ENCODE peak calls at places on chromosomes 5 and 9, in seven cellular contexts. I is adrenal gland, R is breast epithelium, M is A549, X is ovary, S is suprapubic skin, T is Peyer's patch. C is an unnamed sample. For H3K4me1, the result is how much of the 10 kb centered on the place peaks cover.

GRCh38 chr5:100841358-100842076 is 61.6 kb downstream of the ST8SIA4 start:
- DNase-seq in X (no peak), S (no peak), T (no peak), R (no peak), M (no peak), I (no peak), C (no peak)

GRCh38 chr9:70478963-70479641 is 64.6 kb upstream of the KLF9 start:
- DNase-seq in M (no peak), R (peak), I (no peak), S (peak), T (peak), X (peak), C (peak)

GRCh38 chr9:126611592-126612328 is 2.0 kb upstream of the LMX1B start:
- DNase-seq in S (no peak), M (peak), X (peak), I (peak), R (peak), T (peak), C (peak)

GRCh38 chr9:95137587-95138145 is 179.8 kb downstream of the FANCC start:
- DNase-seq in R (no peak), I (no peak), X (no peak), T (no peak), S (no peak), M (no peak), C (no peak)

GRCh38 chr9:88076286-88077070 is 61.8 kb downstream of the SPATA31C2 start:
- DNase-seq in I (peak), R (peak), M (peak), T (peak), X (peak), S (peak), C (peak)

GRCh38 chr9:73011346-73011745 is 58.5 kb upstream of the ALDH1A1 start:
- DNase-seq in M (no peak), X (no peak), R (no peak), S (no peak), T (no peak), I (no peak), C (no peak)

GRCh38 chr9:27943544-27943943 is 370.3 kb upstream of the C9orf72 start:
- DNase-seq in R (no peak), X (no peak), S (no peak), M (no peak), T (no peak), I (no peak), C (no peak)

GRCh38 chr5:177369050-177369912 is 11.6 kb downstream of the RGS14 start:
- DNase-seq in I (no peak), S (no peak), X (no peak), M (peak), T (no peak), R (no peak), C (no peak)

GRCh38 chr5:57613726-57614125 is 131.1 kb upstream of the ACTBL2 start:
- DNase-seq in S (no peak), I (no peak), M (no peak), T (no peak), R (no peak), X (no peak), C (no peak)

GRCh38 chr5:41788800-41789395 is 81.3 kb downstream of the OXCT1 start:
- DNase-seq in T (no peak), I (no peak), M (no peak), R (no peak), X (no peak), S (no peak), C (no peak)

GRCh38 chr5:111129938-111130337 is 37.8 kb downstream of the WDR36 start:
- DNase-seq in X (no peak), R (no peak), S (no peak), T (no peak), I (no peak), M (no peak), C (no peak)

GRCh38 chr5:115098041-115098702 is 71.5 kb downstream of the TRIM36 start:
- DNase-seq in T (no peak), X (peak), R (no peak), M (peak), S (no peak), I (peak), C (peak)

GRCh38 chr9:37939575-37940095 is 35.7 kb upstream of the SLC25A51 start:
- DNase-seq in T (no peak), I (no peak), S (no peak), M (no peak), R (no peak), X (no peak), C (no peak)

DNA sequence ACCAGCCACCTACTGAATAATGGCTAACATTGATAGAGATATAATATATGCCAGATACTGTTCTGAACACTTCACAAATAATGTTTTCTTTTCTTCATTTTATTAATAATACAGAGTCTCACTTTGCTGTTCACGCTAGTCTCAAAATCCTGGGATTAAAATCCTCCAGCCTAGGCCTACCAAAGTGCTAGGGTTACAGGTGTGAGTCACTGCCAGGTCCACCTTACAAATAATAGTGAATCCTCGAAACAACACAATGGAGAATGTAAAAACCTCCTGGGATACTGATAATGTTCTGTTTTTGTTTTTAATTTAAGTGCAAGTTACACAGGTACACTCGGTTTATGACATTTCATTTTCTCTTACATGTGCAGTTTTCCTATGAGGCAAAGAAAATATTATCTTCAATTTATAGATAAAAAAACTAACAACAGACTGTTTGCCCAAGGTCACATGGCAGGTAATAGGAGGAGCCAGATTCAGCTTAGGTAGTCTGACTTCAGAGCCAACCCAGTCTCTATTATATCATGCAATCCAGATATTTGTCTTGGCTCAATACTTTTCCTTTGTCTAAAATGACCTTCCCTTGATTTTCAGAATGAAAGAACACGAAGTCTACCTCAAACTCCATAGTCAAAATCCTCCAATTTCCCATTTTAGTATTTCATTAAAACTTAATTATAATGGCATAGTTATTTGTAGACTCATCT is 7.8 kb downstream of the ZFR start:
- DNase-seq in T (no peak), I (no peak), S (no peak), M (no peak), R (no peak), X (no peak), C (no peak)
- H3K4me1 ChIP-seq in T (under half), I (under half), S (under half), M (under half), R (under half), X (under half), C (half or more)

DNA sequence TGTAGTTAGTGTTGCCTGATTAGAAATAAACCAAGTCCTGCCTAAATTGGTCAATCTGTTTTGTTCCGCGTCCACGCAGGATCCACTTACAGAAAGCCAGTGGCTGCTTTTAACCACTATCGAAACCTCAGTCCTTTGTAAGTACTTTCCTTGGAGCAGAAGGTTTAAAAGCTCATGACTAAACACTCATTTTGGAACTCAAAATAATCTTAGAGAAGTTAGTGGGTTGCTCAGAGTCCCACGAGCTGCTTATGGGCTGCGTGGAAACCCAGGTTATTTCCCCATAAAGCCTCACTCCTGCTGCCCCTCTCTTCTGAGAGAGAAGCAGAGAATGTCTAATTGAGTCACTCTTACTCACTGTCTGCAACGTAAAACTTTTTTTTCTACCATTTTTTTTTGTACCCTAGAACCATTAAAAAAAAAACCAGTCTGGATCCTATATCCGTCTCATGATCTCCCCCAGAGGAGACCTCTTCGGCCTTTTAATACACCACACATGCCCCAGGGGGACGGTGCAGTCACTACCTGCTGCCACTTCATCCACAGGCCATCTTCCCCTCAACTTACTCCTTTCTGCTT is 7.5 kb downstream of the BASP1 start:
- DNase-seq in X (no peak), R (no peak), M (no peak), T (no peak), I (no peak), S (no peak), C (no peak)
- TF ChIP-seq POLR2A in X (no peak), R (no peak), M (no peak), T (no peak), I (no peak), S (no peak), C (no peak)

DNA sequence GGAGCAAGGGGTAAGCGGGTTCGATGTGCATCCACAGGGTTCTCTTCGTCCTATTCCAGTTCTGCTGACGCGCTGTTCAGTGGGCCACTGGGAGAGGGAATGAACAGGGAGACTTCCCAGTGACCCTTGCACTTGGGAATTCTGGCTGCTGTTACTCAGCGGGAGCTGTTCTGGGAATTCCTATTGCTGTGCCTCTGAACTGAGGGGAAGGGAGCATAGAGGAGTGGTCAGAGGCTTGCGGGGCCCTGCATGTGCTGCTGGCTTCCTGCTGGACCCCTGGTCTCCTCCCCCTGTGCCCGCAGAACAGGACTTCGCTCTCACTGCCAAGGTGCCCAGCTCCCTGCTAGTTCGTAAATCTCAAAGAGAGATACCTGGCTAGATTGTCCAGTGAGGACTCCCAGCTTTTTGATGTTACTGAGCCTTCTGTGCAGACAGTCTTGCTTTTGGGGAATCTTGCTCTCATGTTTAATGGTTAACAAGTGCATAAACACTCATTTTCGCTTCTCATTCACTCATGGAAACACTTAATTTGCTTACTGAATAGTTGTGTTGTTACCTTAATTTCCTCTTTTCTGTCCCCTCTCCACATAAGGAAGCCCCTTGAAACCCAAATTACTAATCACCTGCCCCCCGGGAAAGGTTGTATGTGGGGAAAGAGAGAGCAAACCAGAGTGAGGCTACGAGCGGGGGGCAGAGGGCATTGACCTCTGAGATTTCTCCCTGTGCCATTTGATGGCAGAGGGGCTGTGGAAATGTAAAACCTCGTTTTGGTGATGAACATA is 5.9 kb downstream of the TRIO start:
- DNase-seq in X (no peak), I (no peak), R (no peak), T (peak), S (no peak), M (no peak), C (no peak)
- H3K4me1 ChIP-seq in X (under half), I (under half), R (under half), T (half or more), S (half or more), M (half or more), C (half or more)

DNA sequence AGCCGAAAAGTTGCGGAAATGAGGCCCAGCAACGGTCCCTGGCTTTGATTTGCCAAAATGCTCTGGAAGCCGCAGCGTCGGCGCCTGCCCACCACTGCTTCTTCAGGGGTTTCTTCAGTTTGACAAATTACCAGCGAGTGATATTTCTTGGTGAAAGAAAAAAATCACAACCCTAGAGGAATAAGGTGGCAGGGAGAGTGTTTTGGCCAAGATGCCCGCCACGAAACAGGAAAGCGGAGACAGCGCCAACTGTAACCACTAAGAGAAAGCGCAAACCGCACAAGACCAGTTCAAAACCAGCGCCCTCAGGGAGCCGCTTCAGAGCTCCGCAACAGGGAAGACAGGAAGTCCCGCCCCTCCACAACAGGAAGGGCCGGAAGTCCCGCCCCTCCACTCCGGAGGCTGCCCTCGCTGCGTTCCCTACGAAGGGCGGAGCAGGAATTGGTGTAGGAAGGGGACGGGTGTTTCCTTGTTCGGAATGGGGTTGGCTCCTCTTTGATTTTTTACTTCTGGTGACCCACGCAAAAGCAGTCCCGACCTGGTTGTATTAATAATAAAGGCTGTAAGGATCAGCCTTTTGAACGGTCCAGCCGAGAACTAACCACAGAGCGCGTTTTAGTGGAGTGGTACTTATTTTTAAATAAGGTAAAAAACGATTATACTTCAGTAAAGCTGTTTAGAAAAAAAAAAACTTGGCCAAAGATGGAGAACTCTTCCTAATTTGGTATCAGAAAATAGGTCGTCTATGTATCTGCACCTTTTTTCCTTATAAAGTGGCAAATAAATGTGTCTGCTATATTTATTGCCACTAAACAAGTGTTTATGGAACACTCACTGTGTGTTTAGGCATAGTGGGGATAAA is at the start of gene C5orf34:
- DNase-seq in M (peak), I (peak), X (peak), T (peak), R (peak), S (peak), C (peak)
- TF ChIP-seq POLR2A in M (peak), I (peak), X (peak), T (no peak), R (peak), S (peak), C (peak)

GRCh38 chr5:78626009-78626571 is 22.5 kb downstream of the LHFPL2 start:
- DNase-seq in M (no peak), T (no peak), X (no peak), S (no peak), R (no peak), I (no peak), C (no peak)

GRCh38 chr5:78627175-78627574 is 21.4 kb downstream of the LHFPL2 start:
- DNase-seq in S (no peak), I (no peak), R (no peak), X (no peak), T (no peak), M (no peak), C (no peak)

GRCh38 chr5:78629590-78629989 is 19.0 kb downstream of the LHFPL2 start:
- DNase-seq in R (no peak), I (no peak), S (no peak), T (no peak), M (no peak), X (no peak), C (no peak)

GRCh38 chr5:78628260-78629024 is 20.1 kb downstream of the LHFPL2 start:
- DNase-seq in M (no peak), I (no peak), X (no peak), S (no peak), R (no peak), T (no peak), C (no peak)

GRCh38 chr5:78627766-78628165 is 20.8 kb downstream of the LHFPL2 start:
- DNase-seq in S (no peak), T (no peak), M (no peak), I (no peak), X (no peak), R (no peak), C (no peak)
- H3K4me1 ChIP-seq in S (under half), T (under half), M (half or more), I (under half), X (under half), R (under half), C (half or more)

DNA sequence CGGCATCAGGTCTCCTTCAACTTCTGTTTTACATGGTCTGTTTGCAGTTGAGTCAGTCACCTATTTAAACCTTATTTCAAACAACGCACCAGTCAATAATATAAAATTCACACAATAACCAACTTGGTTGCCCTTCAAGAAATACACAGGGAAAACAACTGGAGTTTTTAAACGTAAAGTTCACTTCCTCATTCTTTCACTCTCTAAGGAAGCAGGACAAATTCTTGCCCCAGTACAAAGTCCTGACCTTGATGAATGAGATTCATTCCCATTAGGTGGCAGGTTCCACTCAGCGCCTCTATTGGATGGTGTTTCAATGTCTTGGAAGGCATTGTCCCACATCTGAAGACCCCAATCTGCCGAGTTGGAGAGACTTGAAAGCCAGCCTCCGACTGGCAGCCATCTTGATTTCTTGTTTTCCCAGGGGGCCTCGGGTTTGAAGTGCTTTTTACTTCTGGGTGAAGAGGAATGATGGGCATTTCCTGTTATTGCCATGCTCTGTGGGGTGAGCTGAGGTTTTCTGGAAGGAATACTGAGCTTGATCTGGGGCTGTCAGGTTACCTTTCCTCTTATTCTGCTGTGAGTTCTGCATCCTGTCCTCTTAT is 105.0 kb downstream of the ACER2 start:
- DNase-seq in S (no peak), X (no peak), M (no peak), R (no peak), I (no peak), T (no peak), C (no peak)
- TF ChIP-seq POLR2A in S (no peak), X (no peak), M (no peak), R (no peak), I (no peak), T (no peak), C (no peak)

GRCh38 chr9:137173795-137174664 is 2.2 kb upstream of the TMEM210 start:
- DNase-seq in I (no peak), M (no peak), R (no peak), X (no peak), T (no peak), S (no peak), C (no peak)

GRCh38 chr9:137174722-137175293 is 3.0 kb upstream of the TMEM210 start:
- DNase-seq in R (no peak), X (no peak), I (no peak), M (no peak), T (no peak), S (no peak), C (no peak)

GRCh38 chr9:137175345-137175961 is 3.6 kb upstream of the TMEM210 start:
- DNase-seq in R (no peak), X (no peak), S (no peak), T (no peak), I (no peak), M (no peak), C (no peak)

GRCh38 chr9:137171149-137172063 is at the start of gene TMEM210:
- DNase-seq in T (no peak), M (no peak), S (no peak), I (no peak), R (no peak), X (no peak), C (no peak)

DNA sequence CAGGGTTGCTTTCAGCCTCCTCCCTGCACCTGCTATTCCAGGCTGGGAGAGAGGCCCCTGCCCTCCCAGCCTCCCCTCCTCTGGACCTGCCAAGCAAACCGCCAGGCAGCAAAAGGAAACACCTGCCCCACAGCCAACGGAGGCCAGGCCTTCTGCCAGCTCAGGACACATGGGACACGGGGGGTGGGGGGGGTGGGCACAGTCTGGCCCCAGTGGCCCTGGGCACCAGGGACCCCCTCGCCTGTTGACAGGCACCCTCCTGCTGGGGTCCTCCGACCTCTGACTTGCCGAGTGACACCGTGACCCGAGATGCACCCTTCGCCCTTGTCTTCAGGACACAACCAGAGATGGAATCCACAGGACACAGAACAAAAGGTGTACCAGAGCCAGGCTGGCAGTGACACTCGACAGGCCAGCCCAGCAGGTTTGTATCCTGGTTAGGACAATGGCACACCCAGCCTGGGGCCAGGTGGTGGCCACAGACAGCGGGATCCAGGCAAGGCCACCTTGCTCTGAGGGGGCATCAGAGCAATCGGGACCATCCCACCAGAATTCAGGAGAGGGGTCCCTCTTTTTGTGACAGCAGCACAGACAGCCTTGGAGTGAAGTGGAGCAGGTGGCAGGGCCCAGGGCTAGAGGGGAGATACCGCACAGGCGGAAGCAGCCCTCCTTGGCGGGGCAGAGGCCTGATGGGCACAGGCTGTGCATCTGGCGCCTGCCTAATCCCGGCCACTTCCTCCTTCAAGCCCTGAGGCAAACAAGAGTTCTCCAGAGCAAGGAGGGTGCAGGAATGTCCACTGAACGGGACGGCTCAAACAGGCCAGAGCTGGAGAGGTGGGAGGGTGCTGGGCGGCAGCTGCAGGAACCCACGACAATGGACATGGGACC is 1.3 kb upstream of the TMEM210 start:
- DNase-seq in T (peak), M (no peak), X (no peak), S (no peak), R (peak), I (no peak), C (no peak)
- H3K4me1 ChIP-seq in T (under half), M (under half), X (under half), S (half or more), R (under half), I (under half), C (under half)

GRCh38 chr9:100052375-100052774 is 46.4 kb downstream of the ERP44 start:
- DNase-seq in T (no peak), S (no peak), M (no peak), X (no peak), R (no peak), I (no peak), C (no peak)
- TF ChIP-seq POLR2A in T (no peak), S (no peak), M (no peak), X (no peak), R (no peak), I (no peak), C (no peak)

GRCh38 chr9:69188975-69189374 is 14.9 kb downstream of the TJP2 start:
- DNase-seq in R (no peak), X (no peak), M (no peak), I (no peak), T (no peak), S (no peak), C (no peak)
- H3K4me1 ChIP-seq in R (under half), X (under half), M (under half), I (under half), T (under half), S (under half), C (under half)

C was measured in tibial nerve.